ENCODE peak calls at places on chromosomes 2 and 18, in seven cellular contexts. Y, U, M, E, C, H and N are unnamed samples.

GRCh38 chr18:48376934-48377333 is 32.2 kb downstream of the ZBTB7C start:
- DNase-seq in Y (no peak), U (no peak), M (no peak), E (no peak), C (no peak), H (no peak), N (no peak)

GRCh38 chr18:2656237-2657042 is 914 bp downstream of the SMCHD1 start:
- DNase-seq in Y (no peak), U (peak), M (peak), E (no peak), C (no peak), H (peak), N (peak)

GRCh38 chr2:160306985-160307384 is 106.9 kb upstream of the ITGB6 start:
- DNase-seq in Y (no peak), U (no peak), M (no peak), E (no peak), C (no peak), H (no peak), N (peak)

GRCh38 chr2:57544626-57545025 is 502.0 kb upstream of the VRK2 start:
- DNase-seq in Y (no peak), U (no peak), M (no peak), E (no peak), C (no peak), H (no peak), N (no peak)

GRCh38 chr2:238709324-238709723 is 138.6 kb upstream of the TWIST2 start:
- DNase-seq in Y (no peak), U (no peak), M (no peak), E (no peak), C (no peak), H (no peak), N (no peak)

GRCh38 chr2:74577448-74577847 is 22.9 kb downstream of the DOK1 start:
- DNase-seq in Y (no peak), U (no peak), M (no peak), E (no peak), C (no peak), H (peak), N (peak)

GRCh38 chr2:177171418-177171865 is 41.2 kb upstream of the HNRNPA3 start:
- DNase-seq in Y (no peak), U (no peak), M (no peak), E (no peak), C (no peak), H (no peak), N (no peak)

GRCh38 chr2:234399451-234400246 is 97.2 kb downstream of the ARL4C start:
- DNase-seq in Y (no peak), U (no peak), M (no peak), E (no peak), C (no peak), H (peak), N (no peak)

GRCh38 chr2:106264203-106264602 is 70.1 kb upstream of the UXS1 start:
- DNase-seq in Y (no peak), U (no peak), M (no peak), E (no peak), C (no peak), H (no peak), N (no peak)

GRCh38 chr2:97752342-97753334 is 39.3 kb downstream of the ZAP70 start:
- DNase-seq in Y (no peak), U (no peak), M (no peak), E (no peak), C (no peak), H (no peak), N (peak)

GRCh38 chr2:237072067-237072931 is 13.4 kb upstream of the COPS8 start:
- DNase-seq in Y (peak), U (peak), M (peak), E (peak), C (peak), H (peak), N (no peak)

GRCh38 chr2:232434563-232435374 is 21.2 kb upstream of the ALPI start:
- DNase-seq in Y (no peak), U (no peak), M (no peak), E (no peak), C (no peak), H (no peak), N (no peak)

GRCh38 chr2:11569636-11570035 is 35.8 kb downstream of the GREB1 start:
- DNase-seq in Y (no peak), U (no peak), M (no peak), E (no peak), C (no peak), H (no peak), N (no peak)

GRCh38 chr2:28507806-28508764 is 12.2 kb downstream of the PLB1 start:
- DNase-seq in Y (no peak), U (no peak), M (peak), E (peak), C (no peak), H (peak), N (peak)

GRCh38 chr2:185316383-185316782 is 422.2 kb upstream of the FSIP2 start:
- DNase-seq in Y (no peak), U (no peak), M (no peak), E (no peak), C (no peak), H (peak), N (no peak)

GRCh38 chr2:232476045-232476444 is 11.6 kb downstream of the ECEL1 start:
- DNase-seq in Y (no peak), U (no peak), M (no peak), E (no peak), C (no peak), H (no peak), N (no peak)